ENCODE peak calls at places on chromosomes 2 and 18, in eight cellular contexts. A, C, D, J, Q, V, Z and N are unnamed samples.

GRCh38 chr2:147843421-147843863 is 1.4 kb upstream of the ACVR2A start:
- DNase-seq in C (no peak), Z (no peak), A (no peak), Q (no peak), D (no peak), J (no peak), V (no peak), N (no peak)

GRCh38 chr18:74248189-74248975 is 43.4 kb downstream of the CYB5A start:
- DNase-seq in J (no peak), C (no peak), A (no peak), D (no peak), V (peak), Q (no peak), Z (no peak), N (no peak)

GRCh38 chr2:221309888-221310287 is 262.2 kb downstream of the EPHA4 start:
- DNase-seq in A (no peak), Z (no peak), D (no peak), Q (no peak), C (no peak), J (no peak), V (no peak), N (no peak)

GRCh38 chr2:236659758-236660150 is 90.1 kb downstream of the ACKR3 start:
- DNase-seq in C (peak), J (no peak), Z (no peak), V (no peak), A (no peak), D (no peak), Q (peak), N (no peak)

GRCh38 chr2:122635649-122636496 is 880.4 kb downstream of the TSN start:
- DNase-seq in Z (no peak), V (no peak), A (no peak), J (no peak), D (no peak), Q (no peak), C (no peak), N (no peak)

GRCh38 chr18:43534511-43534910 is 257.2 kb upstream of the SYT4 start:
- DNase-seq in C (peak), A (no peak), Z (no peak), J (no peak), V (no peak), Q (no peak), D (no peak), N (no peak)

GRCh38 chr2:240434728-240435456 is 571 bp upstream of the GPC1 start:
- DNase-seq in C (peak), D (peak), J (peak), Q (peak), A (peak), V (peak), Z (peak), N (peak)

GRCh38 chr2:144480257-144480656 is 39.7 kb downstream of the ZEB2 start:
- DNase-seq in Z (no peak), J (no peak), A (no peak), D (no peak), C (peak), V (no peak), Q (peak), N (no peak)

GRCh38 chr2:76958749-76959148 is 563.4 kb downstream of the LRRTM4 start:
- DNase-seq in J (no peak), Q (no peak), A (no peak), V (no peak), C (peak), D (no peak), Z (no peak), N (peak)

GRCh38 chr2:14516844-14517243 is 115.7 kb upstream of the LRATD1 start:
- DNase-seq in V (peak), A (no peak), C (peak), D (no peak), Z (no peak), Q (peak), J (no peak), N (no peak)

GRCh38 chr18:67969458-67969857 is 452.9 kb upstream of the DSEL start:
- DNase-seq in A (no peak), Z (no peak), D (no peak), V (no peak), Q (no peak), J (no peak), C (no peak), N (no peak)

GRCh38 chr2:217231212-217231611 is 371.3 kb upstream of the TNP1 start:
- DNase-seq in V (no peak), J (no peak), Q (peak), A (no peak), D (no peak), C (no peak), Z (no peak), N (no peak)

GRCh38 chr2:206635016-206635415 is 7.3 kb upstream of the FAM237A start:
- DNase-seq in C (peak), Q (no peak), V (no peak), A (no peak), J (no peak), Z (no peak), D (no peak), N (no peak)

GRCh38 chr2:239376351-239376750 is 24.5 kb downstream of the HDAC4 start:
- DNase-seq in C (no peak), V (no peak), A (no peak), Z (no peak), Q (no peak), D (no peak), J (no peak), N (no peak)

GRCh38 chr2:81437474-81438000 is 1133.0 kb upstream of the LRRTM1 start:
- DNase-seq in Q (no peak), A (no peak), C (no peak), J (no peak), Z (no peak), D (no peak), V (no peak), N (no peak)

GRCh38 chr18:10252952-10253680 is 201.3 kb upstream of the APCDD1 start:
- DNase-seq in V (no peak), D (no peak), C (no peak), Q (no peak), A (no peak), J (no peak), Z (no peak), N (no peak)

GRCh38 chr2:19059076-19059475 is 299.3 kb downstream of the OSR1 start:
- DNase-seq in C (peak), A (no peak), D (no peak), J (no peak), Z (no peak), Q (no peak), V (no peak), N (no peak)

GRCh38 chr2:95159690-95160449 is at the start of gene ZNF514:
- DNase-seq in D (peak), V (peak), C (peak), A (peak), Z (peak), Q (peak), J (peak), N (peak)

GRCh38 chr18:45688113-45688512 is 35.9 kb upstream of the SLC14A1 start:
- DNase-seq in V (no peak), Z (no peak), C (no peak), Q (peak), J (no peak), D (no peak), A (no peak), N (no peak)

GRCh38 chr2:74416721-74417120 is 4.7 kb downstream of the C2orf81 start:
- DNase-seq in V (no peak), C (no peak), D (no peak), J (no peak), A (no peak), Z (no peak), Q (no peak), N (no peak)

GRCh38 chr2:81263989-81264388 is 959.4 kb upstream of the LRRTM1 start:
- DNase-seq in A (no peak), V (no peak), Q (no peak), J (no peak), Z (no peak), C (no peak), D (no peak), N (no peak)

GRCh38 chr2:190812506-190813294 is 67.9 kb upstream of the GLS start:
- DNase-seq in Q (peak), Z (no peak), V (no peak), D (no peak), A (no peak), C (no peak), J (no peak), N (no peak)

GRCh38 chr18:76064998-76065397 is 430.0 kb downstream of the ZNF516 start:
- DNase-seq in Z (no peak), C (peak), J (no peak), D (no peak), Q (no peak), V (no peak), A (no peak), N (no peak)

GRCh38 chr2:202771741-202772470 is 99.7 kb downstream of the ICA1L start:
- DNase-seq in J (no peak), A (no peak), D (no peak), Z (no peak), C (no peak), V (no peak), Q (peak), N (no peak)

GRCh38 chr2:191566347-191566746 is 111.6 kb upstream of the NABP1 start:
- DNase-seq in V (peak), C (peak), J (peak), Z (no peak), A (no peak), D (no peak), Q (peak), N (peak)

GRCh38 chr2:240893363-240893828 is 2.6 kb downstream of the MAB21L4 start:
- DNase-seq in V (no peak), C (peak), J (no peak), D (no peak), A (peak), Q (peak), Z (no peak), N (no peak)

GRCh38 chr2:44450806-44451205 is 89.1 kb downstream of the CAMKMT start:
- DNase-seq in Q (no peak), D (no peak), A (no peak), V (no peak), C (no peak), Z (no peak), J (no peak), N (no peak)

GRCh38 chr2:161273038-161273760 is 35.0 kb upstream of the PSMD14 start:
- DNase-seq in C (peak), A (no peak), J (no peak), V (peak), Q (peak), D (no peak), Z (no peak), N (no peak)

GRCh38 chr2:115694651-115695050 is 1252.2 kb downstream of the DPP10 start:
- DNase-seq in V (no peak), D (no peak), J (no peak), A (no peak), Z (no peak), Q (no peak), C (no peak), N (no peak)

GRCh38 chr2:100278501-100278900 is 43.8 kb downstream of the LONRF2 start:
- DNase-seq in V (no peak), Q (no peak), Z (no peak), D (no peak), A (no peak), J (no peak), C (no peak), N (no peak)

GRCh38 chr18:10304853-10305252 is 149.6 kb upstream of the APCDD1 start:
- DNase-seq in J (no peak), Z (no peak), Q (peak), V (no peak), A (no peak), D (no peak), C (peak), N (no peak)

GRCh38 chr18:59646946-59647307 is 50.3 kb downstream of the CCBE1 start:
- DNase-seq in C (no peak), D (no peak), Z (no peak), J (no peak), Q (peak), V (no peak), A (no peak), N (no peak)

GRCh38 chr18:7038330-7038846 is 79.2 kb downstream of the LAMA1 start:
- DNase-seq in Z (peak), D (no peak), Q (peak), C (peak), V (no peak), J (no peak), A (no peak), N (peak)

GRCh38 chr2:56444339-56444738 is 260.5 kb downstream of the CCDC85A start:
- DNase-seq in C (peak), Z (peak), A (no peak), V (no peak), J (no peak), Q (no peak), D (no peak), N (no peak)

GRCh38 chr2:36246320-36246990 is 109.1 kb upstream of the CRIM1 start:
- DNase-seq in Z (no peak), D (no peak), A (no peak), Q (no peak), C (no peak), J (no peak), V (peak), N (no peak)

GRCh38 chr2:236642125-236642524 is 72.5 kb downstream of the ACKR3 start:
- DNase-seq in Z (no peak), Q (no peak), C (no peak), A (no peak), J (no peak), V (no peak), D (no peak), N (no peak)

GRCh38 chr2:41869542-41870256 is 178.1 kb upstream of the PKDCC start:
- DNase-seq in A (peak), Q (peak), Z (peak), J (peak), D (no peak), C (peak), V (peak), N (peak)

GRCh38 chr2:40373093-40373492 is 78.8 kb downstream of the SLC8A1 start:
- DNase-seq in J (no peak), Z (no peak), V (no peak), C (no peak), A (no peak), Q (no peak), D (no peak), N (no peak)
- TF ChIP-seq CTCF in J (no peak), Z (no peak), V (no peak), C (no peak), A (no peak), Q (no peak), D (no peak), N (no peak)

GRCh38 chr2:109507828-109508227 is 105.9 kb downstream of the SEPTIN10 start:
- DNase-seq in A (no peak), C (no peak), Q (no peak), V (no peak), Z (no peak), D (no peak), J (no peak), N (no peak)

GRCh38 chr2:109513230-109513629 is 100.5 kb downstream of the SEPTIN10 start:
- DNase-seq in D (no peak), A (no peak), V (no peak), Q (no peak), C (no peak), J (no peak), Z (no peak), N (no peak)

GRCh38 chr2:109512076-109512475 is 101.7 kb downstream of the SEPTIN10 start:
- DNase-seq in Z (no peak), D (no peak), A (no peak), Q (no peak), C (no peak), V (no peak), J (no peak), N (no peak)

GRCh38 chr2:109511168-109511567 is 102.6 kb downstream of the SEPTIN10 start:
- DNase-seq in D (no peak), C (no peak), J (no peak), Q (no peak), V (no peak), A (no peak), Z (no peak), N (no peak)

DNA sequence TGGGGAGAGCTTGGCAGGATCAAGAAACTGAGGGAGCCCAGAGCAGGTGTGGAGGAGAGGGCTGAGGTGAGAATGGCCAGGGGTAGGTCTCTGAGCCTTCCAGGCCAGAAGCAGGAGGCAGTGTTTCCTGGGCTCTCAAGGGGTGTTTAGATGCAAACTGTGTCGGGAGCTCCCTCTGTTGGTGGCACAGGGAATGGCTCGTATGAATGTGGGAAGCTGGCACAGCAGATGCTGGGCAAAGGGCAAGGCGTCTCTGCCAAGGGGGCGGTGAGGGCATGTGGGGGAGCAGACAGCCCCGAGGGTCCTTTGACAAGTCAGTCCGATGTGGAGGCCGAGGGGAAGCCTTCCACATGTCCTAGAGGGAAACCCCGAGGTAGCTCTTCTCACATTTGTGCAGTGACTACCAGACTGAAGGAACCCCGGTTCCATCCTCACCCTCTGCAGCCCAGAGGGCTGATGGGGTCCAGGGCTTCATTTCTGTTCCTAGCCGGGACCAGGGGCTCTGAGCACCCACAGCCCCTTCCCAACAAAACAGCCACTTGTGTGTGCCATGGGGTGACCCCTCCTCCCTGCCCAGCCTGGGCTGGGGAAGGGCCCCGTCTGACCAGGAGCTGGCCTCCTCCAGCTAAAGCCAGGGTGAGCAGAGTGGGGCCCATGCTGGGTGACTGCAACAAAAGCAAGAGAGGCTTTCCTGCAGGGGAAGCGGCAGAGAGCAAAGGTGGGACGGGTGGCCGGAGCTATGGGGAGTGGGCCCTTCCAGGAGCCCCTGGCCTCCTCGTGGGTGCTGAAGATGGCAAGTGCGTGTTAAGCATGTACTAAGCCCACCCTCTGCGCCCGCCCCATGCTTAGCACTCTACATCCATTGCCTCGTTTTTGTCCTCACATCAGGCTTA is 103.4 kb downstream of the SEPTIN10 start:
- DNase-seq in A (peak), J (peak), Z (peak), Q (peak), D (peak), V (peak), C (peak), N (peak)
- TF ChIP-seq CTCF in A (peak), J (peak), Z (peak), Q (peak), D (peak), V (peak), C (peak), N (peak)

DNA sequence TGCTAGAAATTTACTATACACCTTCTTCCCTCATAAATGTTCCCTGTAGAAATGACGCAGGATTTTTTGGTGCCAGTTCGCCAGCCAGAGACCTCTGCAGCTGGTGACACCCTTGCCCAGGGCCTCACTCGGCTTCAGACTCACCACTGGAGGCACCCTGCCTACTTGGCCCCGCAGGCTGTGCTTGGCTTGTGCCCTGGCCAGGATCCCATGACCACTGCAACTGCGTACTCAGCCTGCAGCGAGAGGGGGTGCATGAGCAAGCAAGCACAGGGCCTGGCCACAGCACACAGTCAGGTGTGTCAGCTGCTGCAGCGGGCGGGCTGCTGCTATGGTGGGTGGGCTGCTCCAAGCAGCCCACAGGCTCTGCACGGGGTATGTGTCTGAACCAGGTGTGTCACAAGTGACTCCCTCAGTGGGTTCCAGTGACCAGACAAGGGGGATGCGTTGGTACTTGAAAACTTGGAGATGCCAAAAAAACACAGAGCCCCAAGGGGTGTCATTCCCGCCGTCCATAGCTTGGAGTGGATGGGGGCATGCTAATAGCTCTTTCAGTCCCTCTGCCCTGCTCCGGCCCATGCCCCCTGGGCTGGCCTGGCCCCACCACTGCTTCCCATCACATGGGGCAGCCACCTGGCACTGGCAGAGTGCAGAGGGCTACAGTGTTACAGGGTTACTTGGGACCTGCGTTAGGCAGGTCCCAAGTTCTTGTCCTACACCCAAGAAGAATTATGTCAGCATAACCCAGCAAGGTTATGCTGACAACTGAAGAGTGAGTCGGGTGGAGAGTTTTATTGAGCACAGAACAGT is 46.6 kb upstream of the TANC1 start:
- DNase-seq in Z (peak), Q (no peak), V (no peak), J (no peak), C (no peak), D (no peak), A (no peak), N (no peak)
- TF ChIP-seq CTCF in Z (no peak), Q (no peak), V (no peak), J (no peak), C (no peak), D (no peak), A (no peak), N (no peak)

GRCh38 chr2:152504618-152505017 is 169.6 kb downstream of the FMNL2 start:
- DNase-seq in C (peak), A (no peak), D (no peak), V (no peak), J (no peak), Q (peak), Z (no peak), N (no peak)
- TF ChIP-seq CTCF in C (no peak), A (no peak), D (no peak), V (no peak), J (no peak), Q (no peak), Z (no peak), N (no peak)

GRCh38 chr2:46390901-46391395 is 88.4 kb upstream of the TMEM247 start:
- DNase-seq in C (no peak), Q (no peak), A (no peak), Z (no peak), J (no peak), D (no peak), V (no peak), N (no peak)
- TF ChIP-seq CTCF in C (no peak), Q (no peak), A (no peak), Z (no peak), J (no peak), D (no peak), V (no peak), N (no peak)

GRCh38 chr2:10972683-10973433 is 61.1 kb downstream of the KCNF1 start:
- DNase-seq in Z (no peak), V (no peak), J (no peak), D (no peak), A (no peak), C (no peak), Q (no peak), N (no peak)
- TF ChIP-seq CTCF in Z (no peak), V (no peak), J (no peak), D (no peak), A (no peak), C (no peak), Q (no peak), N (no peak)

GRCh38 chr18:11834772-11835171 is 16.4 kb upstream of the CHMP1B start:
- DNase-seq in Z (no peak), A (no peak), V (no peak), D (no peak), C (no peak), J (no peak), Q (no peak), N (no peak)

GRCh38 chr18:11845653-11846052 is 5.6 kb upstream of the CHMP1B start:
- DNase-seq in V (no peak), A (no peak), Z (no peak), C (no peak), J (no peak), Q (no peak), D (no peak), N (no peak)

GRCh38 chr18:11839556-11839955 is 11.7 kb upstream of the CHMP1B start:
- DNase-seq in V (no peak), Q (no peak), D (no peak), Z (no peak), A (no peak), J (no peak), C (no peak), N (no peak)

GRCh38 chr18:11842562-11842961 is 8.7 kb upstream of the CHMP1B start:
- DNase-seq in J (no peak), C (no peak), V (no peak), A (no peak), D (no peak), Z (no peak), Q (no peak), N (no peak)

DNA sequence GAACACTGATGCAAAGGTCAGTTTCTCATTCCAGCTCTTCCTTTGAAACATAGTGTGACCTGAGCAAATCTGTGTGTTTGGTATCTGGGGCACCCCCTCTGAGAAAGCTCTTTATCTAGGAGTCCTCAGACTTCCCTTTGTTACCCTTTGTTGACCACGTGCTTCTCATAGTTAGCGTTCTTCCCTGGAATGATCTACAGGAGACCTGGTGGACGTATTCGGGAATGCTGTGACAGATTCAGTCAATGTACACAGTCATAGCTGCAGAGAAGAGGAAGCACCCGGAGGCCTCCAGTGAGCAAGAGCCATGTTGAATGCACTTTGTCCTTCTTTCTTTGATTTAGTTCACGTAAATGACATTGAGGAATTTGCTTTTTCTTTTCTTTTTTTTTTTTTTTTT is 10.7 kb upstream of the CHMP1B start:
- DNase-seq in J (no peak), A (no peak), D (no peak), V (no peak), Z (no peak), Q (no peak), C (no peak), N (no peak)
- TF ChIP-seq CTCF in J (no peak), A (no peak), D (no peak), V (no peak), Z (no peak), Q (no peak), C (no peak), N (no peak)